ENCODE peak calls at places on chromosomes 11 and 22, in five cellular contexts. One of them, this sample, is unnamed.

GRCh38 chr11:85725510-85726258 is 39.7 kb upstream of the CCDC89 start:
- DNase-seq in foreskin fibroblast: peak
- DNase-seq in thoracic aorta: no peak
- DNase-seq in Panc1: no peak
- DNase-seq in WTC11: no peak
- DNase-seq in this sample: peak

GRCh38 chr11:20417771-20418170 is 30.3 kb downstream of the PRMT3 start:
- DNase-seq in Panc1: no peak
- DNase-seq in WTC11: no peak
- DNase-seq in foreskin fibroblast: no peak
- DNase-seq in thoracic aorta: no peak
- DNase-seq in this sample: no peak

GRCh38 chr22:37930952-37931440 is 22.4 kb downstream of the C22orf23 start:
- DNase-seq in foreskin fibroblast: no peak
- DNase-seq in WTC11: no peak
- DNase-seq in thoracic aorta: no peak
- DNase-seq in Panc1: no peak
- DNase-seq in this sample: no peak

GRCh38 chr22:32502346-32502745 is 27.7 kb downstream of the FBXO7 start:
- DNase-seq in WTC11: no peak
- DNase-seq in thoracic aorta: no peak
- DNase-seq in Panc1: no peak
- DNase-seq in foreskin fibroblast: no peak
- DNase-seq in this sample: no peak

GRCh38 chr11:24861440-24861839 is 364.6 kb downstream of the LUZP2 start:
- DNase-seq in foreskin fibroblast: no peak
- DNase-seq in thoracic aorta: no peak
- DNase-seq in WTC11: no peak
- DNase-seq in Panc1: no peak
- DNase-seq in this sample: no peak

GRCh38 chr22:29338398-29338797 is 22.9 kb upstream of the RASL10A start:
- DNase-seq in foreskin fibroblast: no peak
- DNase-seq in thoracic aorta: no peak
- DNase-seq in WTC11: no peak
- DNase-seq in Panc1: no peak
- DNase-seq in this sample: no peak

GRCh38 chr11:6719588-6719987 is 36.4 kb upstream of the MRPL17 start:
- DNase-seq in Panc1: no peak
- DNase-seq in WTC11: no peak
- DNase-seq in foreskin fibroblast: no peak
- DNase-seq in thoracic aorta: no peak
- DNase-seq in this sample: no peak

GRCh38 chr11:12862761-12863469 is 146.2 kb upstream of the RASSF10 start:
- DNase-seq in thoracic aorta: no peak
- DNase-seq in foreskin fibroblast: peak
- DNase-seq in Panc1: no peak
- DNase-seq in WTC11: peak
- DNase-seq in this sample: no peak

GRCh38 chr22:32175751-32176644 is 16.9 kb upstream of the C22orf42 start:
- DNase-seq in WTC11: peak
- DNase-seq in Panc1: no peak
- DNase-seq in foreskin fibroblast: no peak
- DNase-seq in thoracic aorta: no peak
- DNase-seq in this sample: no peak

GRCh38 chr22:45462034-45462655 is 40.5 kb upstream of the FBLN1 start:
- DNase-seq in WTC11: peak
- DNase-seq in Panc1: no peak
- DNase-seq in foreskin fibroblast: peak
- DNase-seq in thoracic aorta: no peak
- DNase-seq in this sample: no peak

GRCh38 chr11:22508691-22509090 is 116.9 kb downstream of the FANCF start:
- DNase-seq in Panc1: no peak
- DNase-seq in WTC11: no peak
- DNase-seq in foreskin fibroblast: no peak
- DNase-seq in thoracic aorta: no peak
- DNase-seq in this sample: no peak

GRCh38 chr11:10117709-10118341 is 176.2 kb downstream of the SBF2 start:
- DNase-seq in thoracic aorta: no peak
- DNase-seq in foreskin fibroblast: peak
- DNase-seq in Panc1: no peak
- DNase-seq in WTC11: no peak
- DNase-seq in this sample: peak

GRCh38 chr22:49334976-49335375 is 492.7 kb downstream of the BRD1 start:
- DNase-seq in Panc1: no peak
- DNase-seq in foreskin fibroblast: no peak
- DNase-seq in thoracic aorta: no peak
- DNase-seq in WTC11: no peak
- DNase-seq in this sample: no peak

GRCh38 chr22:22741843-22742242 is 97.4 kb downstream of the GGTLC2 start:
- DNase-seq in foreskin fibroblast: no peak
- DNase-seq in Panc1: no peak
- DNase-seq in WTC11: no peak
- DNase-seq in thoracic aorta: no peak
- DNase-seq in this sample: no peak

GRCh38 chr11:99015634-99016454 is 4.9 kb upstream of the CNTN5 start:
- DNase-seq in foreskin fibroblast: peak
- DNase-seq in thoracic aorta: no peak
- DNase-seq in Panc1: peak
- DNase-seq in WTC11: no peak
- DNase-seq in this sample: no peak

GRCh38 chr22:35330258-35330861 is 30.7 kb downstream of the TOM1 start:
- DNase-seq in foreskin fibroblast: peak
- DNase-seq in Panc1: no peak
- DNase-seq in thoracic aorta: no peak
- DNase-seq in WTC11: no peak
- DNase-seq in this sample: no peak

GRCh38 chr22:36351921-36352774 is 35.6 kb downstream of the MYH9 start:
- DNase-seq in WTC11: no peak
- DNase-seq in thoracic aorta: no peak
- DNase-seq in Panc1: no peak
- DNase-seq in foreskin fibroblast: peak
- DNase-seq in this sample: no peak

GRCh38 chr22:47035443-47035881 is 273.0 kb downstream of the TBC1D22A start:
- DNase-seq in thoracic aorta: no peak
- DNase-seq in Panc1: no peak
- DNase-seq in foreskin fibroblast: peak
- DNase-seq in WTC11: no peak
- DNase-seq in this sample: no peak

GRCh38 chr22:23657712-23658111 is 25.6 kb upstream of the DRICH1 start:
- DNase-seq in WTC11: no peak
- DNase-seq in thoracic aorta: no peak
- DNase-seq in Panc1: no peak
- DNase-seq in foreskin fibroblast: no peak
- DNase-seq in this sample: no peak

GRCh38 chr11:60970369-60970774 is 1.1 kb upstream of the CD6 start:
- DNase-seq in Panc1: peak
- DNase-seq in thoracic aorta: no peak
- DNase-seq in foreskin fibroblast: peak
- DNase-seq in WTC11: peak
- DNase-seq in this sample: no peak

GRCh38 chr11:73388241-73389133 is 12.3 kb downstream of the RELT start:
- DNase-seq in thoracic aorta: no peak
- DNase-seq in WTC11: no peak
- DNase-seq in Panc1: no peak
- DNase-seq in foreskin fibroblast: peak
- DNase-seq in this sample: no peak

GRCh38 chr11:94445641-94446040 is 44.4 kb upstream of the GPR83 start:
- DNase-seq in thoracic aorta: no peak
- DNase-seq in foreskin fibroblast: no peak
- DNase-seq in WTC11: no peak
- DNase-seq in Panc1: no peak
- DNase-seq in this sample: no peak

GRCh38 chr11:122703541-122704272 is 48.2 kb downstream of the UBASH3B start:
- DNase-seq in thoracic aorta: no peak
- DNase-seq in WTC11: no peak
- DNase-seq in foreskin fibroblast: no peak
- DNase-seq in Panc1: no peak
- DNase-seq in this sample: no peak

GRCh38 chr11:65417221-65417701 is 5.3 kb upstream of the NEAT1 start:
- DNase-seq in foreskin fibroblast: peak
- DNase-seq in WTC11: no peak
- DNase-seq in Panc1: no peak
- DNase-seq in thoracic aorta: no peak
- DNase-seq in this sample: no peak

GRCh38 chr22:30225220-30225922 is 21.2 kb downstream of the LIF start:
- DNase-seq in thoracic aorta: no peak
- DNase-seq in foreskin fibroblast: no peak
- DNase-seq in Panc1: no peak
- DNase-seq in WTC11: no peak
- DNase-seq in this sample: no peak

GRCh38 chr11:78039919-78040671 is 17.0 kb upstream of the KCTD14 start:
- DNase-seq in foreskin fibroblast: peak
- DNase-seq in thoracic aorta: peak
- DNase-seq in Panc1: no peak
- DNase-seq in WTC11: no peak
- DNase-seq in this sample: peak

GRCh38 chr11:29310016-29310415 is 706.8 kb downstream of the KCNA4 start:
- DNase-seq in thoracic aorta: no peak
- DNase-seq in foreskin fibroblast: peak
- DNase-seq in WTC11: no peak
- DNase-seq in Panc1: no peak
- DNase-seq in this sample: no peak

GRCh38 chr22:40764743-40765441 is 54.3 kb downstream of the SLC25A17 start:
- DNase-seq in foreskin fibroblast: peak
- DNase-seq in Panc1: no peak
- DNase-seq in thoracic aorta: no peak
- DNase-seq in WTC11: no peak
- DNase-seq in this sample: no peak

GRCh38 chr11:102530558-102530957 is at the start of gene MMP7:
- DNase-seq in foreskin fibroblast: peak
- DNase-seq in thoracic aorta: no peak
- DNase-seq in WTC11: no peak
- DNase-seq in Panc1: no peak
- DNase-seq in this sample: peak

GRCh38 chr11:40186401-40187091 is 1272.9 kb downstream of the LRRC4C start:
- DNase-seq in Panc1: no peak
- DNase-seq in WTC11: no peak
- DNase-seq in foreskin fibroblast: no peak
- DNase-seq in thoracic aorta: no peak
- DNase-seq in this sample: no peak

GRCh38 chr11:100908746-100909145 is 220.9 kb downstream of the PGR start:
- DNase-seq in thoracic aorta: no peak
- DNase-seq in WTC11: no peak
- DNase-seq in foreskin fibroblast: peak
- DNase-seq in Panc1: no peak
- DNase-seq in this sample: no peak

GRCh38 chr11:9367551-9367950 is 16.9 kb upstream of the IPO7 start:
- DNase-seq in thoracic aorta: no peak
- DNase-seq in foreskin fibroblast: no peak
- DNase-seq in Panc1: no peak
- DNase-seq in WTC11: no peak
- DNase-seq in this sample: no peak

GRCh38 chr22:26667140-26667539 is 9.8 kb downstream of the MIAT start:
- DNase-seq in thoracic aorta: no peak
- DNase-seq in foreskin fibroblast: no peak
- DNase-seq in Panc1: no peak
- DNase-seq in WTC11: no peak
- DNase-seq in this sample: no peak

GRCh38 chr11:2760196-2760871 is 60.5 kb upstream of the KCNQ1OT1 start:
- DNase-seq in Panc1: no peak
- DNase-seq in WTC11: peak
- DNase-seq in thoracic aorta: no peak
- DNase-seq in foreskin fibroblast: no peak
- DNase-seq in this sample: no peak

GRCh38 chr11:70191495-70192140 is 11.5 kb upstream of the FADD start:
- DNase-seq in foreskin fibroblast: peak
- DNase-seq in WTC11: peak
- DNase-seq in Panc1: no peak
- DNase-seq in thoracic aorta: no peak
- DNase-seq in this sample: no peak

GRCh38 chr11:57515332-57516060 is at the start of gene SLC43A1:
- DNase-seq in WTC11: peak
- DNase-seq in Panc1: no peak
- DNase-seq in foreskin fibroblast: peak
- DNase-seq in thoracic aorta: no peak
- DNase-seq in this sample: no peak

GRCh38 chr22:44259366-44260215 is 53.2 kb downstream of the SHISAL1 start:
- DNase-seq in WTC11: peak
- DNase-seq in foreskin fibroblast: no peak
- DNase-seq in Panc1: no peak
- DNase-seq in thoracic aorta: no peak
- DNase-seq in this sample: no peak
- TF ChIP-seq CTCF in WTC11: no peak
- TF ChIP-seq CTCF in foreskin fibroblast: no peak
- TF ChIP-seq CTCF in Panc1: no peak
- TF ChIP-seq CTCF in thoracic aorta: no peak
- TF ChIP-seq CTCF in this sample: no peak

GRCh38 chr11:18581825-18582224 is 6.7 kb downstream of the UEVLD start:
- DNase-seq in Panc1: no peak
- DNase-seq in thoracic aorta: no peak
- DNase-seq in WTC11: no peak
- DNase-seq in foreskin fibroblast: no peak
- DNase-seq in this sample: no peak
- TF ChIP-seq CTCF in Panc1: no peak
- TF ChIP-seq CTCF in thoracic aorta: no peak
- TF ChIP-seq CTCF in WTC11: no peak
- TF ChIP-seq CTCF in foreskin fibroblast: no peak
- TF ChIP-seq CTCF in this sample: no peak

GRCh38 chr11:128240546-128240945 is 346.8 kb downstream of the ETS1 start:
- DNase-seq in thoracic aorta: no peak
- DNase-seq in foreskin fibroblast: peak
- DNase-seq in WTC11: no peak
- DNase-seq in Panc1: no peak
- DNase-seq in this sample: no peak
- TF ChIP-seq CTCF in thoracic aorta: no peak
- TF ChIP-seq CTCF in foreskin fibroblast: no peak
- TF ChIP-seq CTCF in WTC11: no peak
- TF ChIP-seq CTCF in Panc1: no peak
- TF ChIP-seq CTCF in this sample: no peak

GRCh38 chr11:62236187-62236586 is 5.9 kb upstream of the SCGB1D2 start:
- DNase-seq in thoracic aorta: no peak
- DNase-seq in foreskin fibroblast: no peak
- DNase-seq in Panc1: no peak
- DNase-seq in WTC11: no peak
- DNase-seq in this sample: no peak

GRCh38 chr11:62237499-62237898 is 4.5 kb upstream of the SCGB1D2 start:
- DNase-seq in foreskin fibroblast: no peak
- DNase-seq in Panc1: no peak
- DNase-seq in WTC11: no peak
- DNase-seq in thoracic aorta: no peak
- DNase-seq in this sample: no peak

GRCh38 chr11:62238151-62238550 is 3.9 kb upstream of the SCGB1D2 start:
- DNase-seq in WTC11: no peak
- DNase-seq in thoracic aorta: no peak
- DNase-seq in Panc1: no peak
- DNase-seq in foreskin fibroblast: no peak
- DNase-seq in this sample: no peak

GRCh38 chr11:62233730-62234129 is 8.3 kb upstream of the SCGB1D2 start:
- DNase-seq in Panc1: no peak
- DNase-seq in thoracic aorta: no peak
- DNase-seq in foreskin fibroblast: peak
- DNase-seq in WTC11: no peak
- DNase-seq in this sample: no peak
- TF ChIP-seq CTCF in Panc1: peak
- TF ChIP-seq CTCF in thoracic aorta: no peak
- TF ChIP-seq CTCF in foreskin fibroblast: no peak
- TF ChIP-seq CTCF in WTC11: no peak
- TF ChIP-seq CTCF in this sample: no peak